ENCODE peak calls at places on chromosome 11, in seven cellular contexts. H, U, L, G, K, P and W are unnamed samples.

GRCh38 chr11:128628686-128629085 is 41.3 kb upstream of the ETS1 start:
- DNase-seq in H (peak; percentile 36), U (no peak), L (no peak), G (no peak), K (no peak), P (no peak), W (no peak)

GRCh38 chr11:109956124-109956793 is 136.9 kb upstream of the ZC3H12C start:
- DNase-seq in H (peak; percentile 67), U (no peak), L (no peak), G (no peak), K (no peak), P (no peak), W (no peak)

GRCh38 chr11:121688860-121689614 is 236.3 kb upstream of the SORL1-AS1 start:
- DNase-seq in H (no peak), U (no peak), L (no peak), G (no peak), K (no peak), P (no peak), W (no peak)

GRCh38 chr11:134267466-134267865 is 8.7 kb upstream of the GLB1L3 start:
- DNase-seq in H (no peak), U (no peak), L (no peak), G (no peak), K (no peak), P (no peak), W (no peak)

GRCh38 chr11:104148074-104148473 is 15.9 kb downstream of the PDGFD start:
- DNase-seq in H (no peak), U (no peak), L (no peak), G (peak; percentile 90), K (no peak), P (no peak), W (no peak)

GRCh38 chr11:12235945-12236743 is 125.8 kb downstream of the MICAL2 start:
- DNase-seq in H (peak; percentile 41), U (no peak), L (no peak), G (peak; percentile 80), K (peak; percentile 33), P (peak; percentile 60), W (no peak)

GRCh38 chr11:96001037-96001436 is 77.1 kb upstream of the MTMR2 start:
- DNase-seq in H (no peak), U (peak; percentile 86), L (no peak), G (peak; percentile 99), K (peak; percentile 87), P (no peak), W (peak; percentile 85)

GRCh38 chr11:15843309-15843857 is 513.0 kb downstream of the SOX6 start:
- DNase-seq in H (no peak), U (no peak), L (no peak), G (peak; percentile 17), K (no peak), P (no peak), W (no peak)

GRCh38 chr11:12696911-12697581 is 22.8 kb downstream of the TEAD1 start:
- DNase-seq in H (no peak), U (peak; percentile 88), L (no peak), G (no peak), K (no peak), P (no peak), W (no peak)

GRCh38 chr11:6357222-6357621 is 33.1 kb upstream of the SMPD1 start:
- DNase-seq in H (no peak), U (no peak), L (peak; percentile 29), G (peak; percentile 71), K (peak; percentile 53), P (no peak), W (peak; percentile 76)
- H3K27ac ChIP-seq in H (no peak overlapping the region), U (no peak overlapping the region), L (no peak overlapping the region), G (peak overlapping the region; percentile 58), K (no peak overlapping the region), P (no peak overlapping the region), W (peak overlapping the region; percentile 89)

DNA sequence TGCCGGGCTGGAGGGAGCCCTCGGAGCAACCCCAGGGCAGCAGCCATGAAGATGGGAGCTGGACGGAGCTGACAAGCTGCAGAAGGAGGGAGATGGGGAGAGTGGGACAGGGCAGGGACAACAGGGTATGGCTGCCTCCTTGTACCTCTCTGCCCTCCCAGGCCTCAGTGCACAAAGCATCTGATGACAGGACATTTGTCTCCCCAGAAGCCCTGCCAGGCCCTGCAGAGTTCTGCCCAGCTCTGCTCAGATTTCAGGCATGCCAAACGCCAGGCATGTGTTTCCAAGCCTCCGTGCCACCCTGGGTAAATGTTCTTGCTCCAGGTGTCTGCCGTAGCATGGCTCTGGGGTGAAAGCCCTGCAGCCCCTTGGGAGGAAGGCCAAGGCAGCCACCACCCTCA is 1.1 kb upstream of the IFITM10 start:
- DNase-seq in H (no peak), U (no peak), L (no peak), G (no peak), K (no peak), P (no peak), W (no peak)
- H3K4me1 ChIP-seq in H (no peaks in the 10 kb centered on the region), U (peaks cover 42% of the 10 kb centered on the region), L (no peaks in the 10 kb centered on the region), G (peaks cover 17% of the 10 kb centered on the region), K (peaks cover 3% of the 10 kb centered on the region), P (peaks cover 11% of the 10 kb centered on the region), W (peaks cover 57% of the 10 kb centered on the region)

DNA sequence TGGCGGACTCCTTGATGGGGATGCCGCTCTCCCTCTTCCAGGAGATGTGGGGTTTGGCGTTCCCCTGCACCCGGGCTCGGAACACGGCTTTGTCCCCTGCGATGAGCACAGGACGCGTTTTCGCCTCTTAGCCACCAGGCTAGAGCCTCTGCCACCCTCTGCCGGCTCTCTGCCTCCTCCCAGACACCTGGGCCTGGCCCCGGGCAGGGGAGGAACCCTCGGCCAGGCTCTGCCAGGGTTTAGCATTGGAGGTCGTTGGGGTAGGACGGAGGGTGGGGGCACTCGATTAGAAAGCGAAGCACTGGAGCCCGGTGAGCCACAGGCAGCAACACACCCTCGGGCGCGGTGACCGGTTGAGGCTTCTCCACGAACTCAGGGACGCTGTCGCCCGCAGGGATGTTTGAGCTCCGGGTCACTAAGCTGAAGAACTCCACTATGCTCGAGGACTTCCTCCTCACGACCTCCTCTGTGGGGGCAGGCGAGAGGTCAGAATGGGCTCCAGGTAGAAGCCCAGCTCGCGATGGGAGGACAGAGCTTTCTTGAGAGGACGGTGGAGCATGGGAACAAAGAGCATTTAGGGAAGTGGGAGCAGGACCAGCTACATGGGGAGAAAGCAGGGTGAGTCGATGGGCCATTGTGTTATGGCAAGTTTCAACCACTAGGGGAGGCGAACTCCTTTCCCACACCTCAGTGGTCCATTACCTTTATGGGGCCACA is 4.3 kb downstream of the IGSF22 start:
- DNase-seq in H (peak; percentile 48), U (peak; percentile 85), L (peak; percentile 32), G (peak; percentile 40), K (peak; percentile 71), P (peak; percentile 62), W (no peak)
- H3K27ac ChIP-seq in H (no peak overlapping the region), U (no peak overlapping the region), L (peak overlapping the region; percentile 2), G (no peak overlapping the region), K (peak overlapping the region; percentile 80), P (no peak overlapping the region), W (peak overlapping the region; percentile 71)

GRCh38 chr11:115918579-115918978 is 414.4 kb upstream of the CADM1 start:
- DNase-seq in H (no peak), U (no peak), L (no peak), G (no peak), K (no peak), P (no peak), W (no peak)
- H3K4me1 ChIP-seq in H (peaks cover 31% of the 10 kb centered on the region), U (peaks cover 4% of the 10 kb centered on the region), L (no peaks in the 10 kb centered on the region), G (peaks cover 2% of the 10 kb centered on the region), K (no peaks in the 10 kb centered on the region), P (no peaks in the 10 kb centered on the region), W (no peaks in the 10 kb centered on the region)

DNA sequence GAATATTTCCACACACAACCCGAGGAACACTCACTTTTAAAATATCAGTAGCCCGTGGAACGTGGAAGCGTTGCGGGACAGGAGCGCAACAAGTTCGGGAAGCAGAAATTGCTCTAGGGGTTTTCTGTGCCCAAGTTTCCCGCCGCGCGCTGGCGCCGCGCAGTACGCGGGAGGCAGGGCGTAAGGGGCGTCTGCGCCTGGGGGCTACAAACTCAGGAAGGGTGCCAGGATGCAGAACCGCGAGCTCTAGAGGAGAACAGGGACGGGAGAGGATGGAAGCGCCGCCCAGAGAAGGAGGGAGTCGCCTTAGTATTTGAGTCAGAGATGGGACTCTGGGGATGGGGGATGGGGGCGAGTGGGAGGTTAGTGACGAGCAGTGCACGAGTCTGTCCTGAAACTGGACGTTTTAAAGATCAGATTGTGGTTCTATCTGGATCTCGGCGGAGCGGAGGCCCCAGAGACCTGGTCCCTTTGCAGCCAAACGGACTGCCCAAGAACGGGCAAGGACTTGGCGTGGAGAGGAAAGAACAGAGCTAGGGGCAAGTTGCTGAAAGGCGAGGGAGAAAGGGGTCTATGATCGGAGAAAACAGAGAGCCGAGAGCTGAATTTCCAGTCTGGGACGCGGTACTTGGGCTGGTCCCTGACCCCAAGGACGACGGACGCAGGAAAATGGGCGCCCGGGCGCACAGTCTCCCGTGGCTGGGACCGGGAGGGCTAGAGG is 4.7 kb downstream of the BSX start:
- DNase-seq in H (no peak), U (no peak), L (no peak), G (no peak), K (no peak), P (no peak), W (no peak)
- H3K27ac ChIP-seq in H (no peak overlapping the region), U (no peak overlapping the region), L (no peak overlapping the region), G (no peak overlapping the region), K (no peak overlapping the region), P (no peak overlapping the region), W (no peak overlapping the region)

DNA sequence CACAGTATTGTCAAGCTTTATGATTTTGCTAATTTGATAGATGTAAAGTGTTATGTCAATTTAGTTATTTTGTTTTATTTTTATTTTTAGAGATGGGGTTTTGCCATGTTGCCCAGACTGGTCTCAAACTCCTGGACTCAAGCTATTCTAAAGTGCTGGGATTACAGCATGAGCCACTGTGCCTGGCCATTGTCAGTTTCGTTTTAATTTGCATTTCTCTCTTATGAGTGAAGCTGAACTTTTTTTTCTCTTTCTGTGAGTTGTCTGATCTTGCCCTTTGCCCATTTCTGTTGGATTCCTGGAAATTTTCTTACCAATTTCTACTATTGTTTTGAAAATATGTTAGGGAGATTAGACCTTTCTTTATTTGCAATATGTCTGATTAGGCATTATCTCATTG is 15.5 kb downstream of the NEU3 start:
- DNase-seq in H (no peak), U (no peak), L (no peak), G (no peak), K (no peak), P (no peak), W (no peak)
- H3K4me1 ChIP-seq in H (peaks cover 10% of the 10 kb centered on the region), U (no peaks in the 10 kb centered on the region), L (no peaks in the 10 kb centered on the region), G (no peaks in the 10 kb centered on the region), K (no peaks in the 10 kb centered on the region), P (no peaks in the 10 kb centered on the region), W (no peaks in the 10 kb centered on the region)

GRCh38 chr11:123544631-123545375 is 109.6 kb downstream of the SCN3B start:
- DNase-seq in H (no peak), U (no peak), L (no peak), G (no peak), K (no peak), P (no peak), W (no peak)
- H3K27ac ChIP-seq in H (no peak overlapping the region), U (no peak overlapping the region), L (no peak overlapping the region), G (no peak overlapping the region), K (no peak overlapping the region), P (no peak overlapping the region), W (no peak overlapping the region)

GRCh38 chr11:58577441-58578135 is 1.3 kb upstream of the ZFP91 start:
- DNase-seq in H (peak; percentile 94), U (peak; percentile 86), L (peak; percentile 53), G (peak; percentile 74), K (no peak), P (peak; percentile 58), W (peak; percentile 29)
- H3K4me1 ChIP-seq in H (peaks cover 41% of the 10 kb centered on the region), U (peaks cover 32% of the 10 kb centered on the region), L (peaks cover 40% of the 10 kb centered on the region), G (peaks cover 29% of the 10 kb centered on the region), K (peaks cover 9% of the 10 kb centered on the region), P (peaks cover 17% of the 10 kb centered on the region), W (peaks cover 72% of the 10 kb centered on the region)

DNA sequence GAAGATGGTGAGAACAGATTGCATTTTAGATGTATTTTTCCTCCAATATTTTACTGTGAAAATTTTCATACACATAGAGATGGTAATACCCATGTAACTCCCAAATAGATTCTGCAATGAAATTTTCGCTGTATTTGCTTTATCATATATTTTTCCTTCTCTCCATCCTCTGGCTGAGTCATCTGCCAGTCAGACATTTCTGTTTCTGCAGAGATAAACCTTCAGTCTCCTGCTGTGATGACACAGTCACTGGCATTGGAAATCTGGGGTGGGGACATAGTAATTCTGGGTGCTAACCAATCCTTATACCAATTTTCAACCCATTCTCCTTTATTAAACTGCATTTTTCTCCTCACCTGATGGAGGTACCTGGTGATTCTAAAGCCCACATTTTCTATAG is 33.7 kb downstream of the SVIP start:
- DNase-seq in H (no peak), U (no peak), L (no peak), G (no peak), K (no peak), P (no peak), W (no peak)
- H3K27ac ChIP-seq in H (no peak overlapping the region), U (no peak overlapping the region), L (no peak overlapping the region), G (no peak overlapping the region), K (no peak overlapping the region), P (no peak overlapping the region), W (no peak overlapping the region)